ENCODE peak calls at places on chromosomes 16 and 17, in four cellular contexts. One of them, this sample, is unnamed.

GRCh38 chr17:46964315-46965265 is 14.5 kb downstream of the RPRML start:
- DNase-seq in cardiac muscle cell: peak; percentile 54
- DNase-seq in heart right ventricle: no peak
- DNase-seq in body of pancreas: no peak
- DNase-seq in this sample: no peak

GRCh38 chr16:67666538-67667433 is at the start of the genes C16orf86 and ENKD1:
- DNase-seq in cardiac muscle cell: peak; percentile 82
- DNase-seq in heart right ventricle: peak; percentile 88
- DNase-seq in body of pancreas: peak; percentile 91
- DNase-seq in this sample: peak; percentile 91

GRCh38 chr16:58733248-58733670 is 857 bp downstream of the GOT2 start:
- DNase-seq in cardiac muscle cell: peak; percentile 22
- DNase-seq in heart right ventricle: no peak
- DNase-seq in body of pancreas: peak; percentile 26
- DNase-seq in this sample: no peak

GRCh38 chr16:70573451-70574121 is 50.0 kb downstream of the SF3B3 start:
- DNase-seq in cardiac muscle cell: peak; percentile 97
- DNase-seq in heart right ventricle: peak; percentile 49
- DNase-seq in body of pancreas: peak; percentile 41
- DNase-seq in this sample: no peak

GRCh38 chr17:78890111-78890897 is 12.7 kb downstream of the CEP295NL start:
- DNase-seq in cardiac muscle cell: no peak
- DNase-seq in heart right ventricle: peak; percentile 56
- DNase-seq in body of pancreas: peak; percentile 79
- DNase-seq in this sample: peak; percentile 74

GRCh38 chr16:47774661-47775060 is 313.5 kb downstream of the PHKB start:
- DNase-seq in cardiac muscle cell: peak; percentile 22
- DNase-seq in heart right ventricle: no peak
- DNase-seq in body of pancreas: no peak
- DNase-seq in this sample: no peak

GRCh38 chr17:50976951-50977472 is 110.9 kb upstream of the TOB1 start:
- DNase-seq in cardiac muscle cell: no peak
- DNase-seq in heart right ventricle: no peak
- DNase-seq in body of pancreas: no peak
- DNase-seq in this sample: no peak

GRCh38 chr17:46770818-46771600 is 47.5 kb downstream of the WNT3 start:
- DNase-seq in cardiac muscle cell: peak; percentile 52
- DNase-seq in heart right ventricle: peak; percentile 50
- DNase-seq in body of pancreas: no peak
- DNase-seq in this sample: no peak

GRCh38 chr16:78523212-78523995 is 423.9 kb downstream of the WWOX start:
- DNase-seq in cardiac muscle cell: no peak
- DNase-seq in heart right ventricle: no peak
- DNase-seq in body of pancreas: no peak
- DNase-seq in this sample: no peak

GRCh38 chr17:77881545-77881944 is 77.0 kb upstream of the TNRC6C start:
- DNase-seq in cardiac muscle cell: peak; percentile 90
- DNase-seq in heart right ventricle: peak; percentile 89
- DNase-seq in body of pancreas: peak; percentile 79
- DNase-seq in this sample: peak; percentile 87

GRCh38 chr17:8894673-8895578 is 27.5 kb upstream of the PIK3R6 start:
- DNase-seq in cardiac muscle cell: peak; percentile 82
- DNase-seq in heart right ventricle: no peak
- DNase-seq in body of pancreas: peak; percentile 75
- DNase-seq in this sample: peak; percentile 71

GRCh38 chr16:2486645-2487516 is 12.0 kb downstream of the TBC1D24 start:
- DNase-seq in cardiac muscle cell: no peak
- DNase-seq in heart right ventricle: peak; percentile 59
- DNase-seq in body of pancreas: peak; percentile 79
- DNase-seq in this sample: peak; percentile 54

GRCh38 chr17:50426814-50427787 is 1.1 kb downstream of the ACSF2 start:
- DNase-seq in cardiac muscle cell: peak; percentile 33
- DNase-seq in heart right ventricle: no peak
- DNase-seq in body of pancreas: peak; percentile 20
- DNase-seq in this sample: no peak

GRCh38 chr16:65180986-65181710 is 59.3 kb upstream of the CDH11 start:
- DNase-seq in cardiac muscle cell: peak; percentile 14
- DNase-seq in heart right ventricle: no peak
- DNase-seq in body of pancreas: no peak
- DNase-seq in this sample: no peak
- TF ChIP-seq CTCF in cardiac muscle cell: no peak
- TF ChIP-seq CTCF in heart right ventricle: no peak
- TF ChIP-seq CTCF in body of pancreas: no peak
- TF ChIP-seq CTCF in this sample: peak; percentile 10

GRCh38 chr17:43020789-43021738 is 1.1 kb downstream of the VAT1 start:
- DNase-seq in cardiac muscle cell: peak; percentile 71
- DNase-seq in heart right ventricle: peak; percentile 66
- DNase-seq in body of pancreas: peak; percentile 64
- DNase-seq in this sample: peak; percentile 86

GRCh38 chr17:43018008-43018853 is 4.0 kb downstream of the VAT1 start:
- DNase-seq in cardiac muscle cell: no peak
- DNase-seq in heart right ventricle: no peak
- DNase-seq in body of pancreas: peak; percentile 58
- DNase-seq in this sample: no peak

GRCh38 chr17:43018932-43019331 is 3.3 kb downstream of the VAT1 start:
- DNase-seq in cardiac muscle cell: peak; percentile 52
- DNase-seq in heart right ventricle: no peak
- DNase-seq in body of pancreas: no peak
- DNase-seq in this sample: no peak

GRCh38 chr17:43020030-43020621 is 2.1 kb downstream of the VAT1 start:
- DNase-seq in cardiac muscle cell: peak; percentile 58
- DNase-seq in heart right ventricle: no peak
- DNase-seq in body of pancreas: no peak
- DNase-seq in this sample: no peak

GRCh38 chr17:43019418-43019817 is 2.8 kb downstream of the VAT1 start:
- DNase-seq in cardiac muscle cell: no peak
- DNase-seq in heart right ventricle: no peak
- DNase-seq in body of pancreas: no peak
- DNase-seq in this sample: no peak
- H3K4me1 ChIP-seq in cardiac muscle cell: peaks cover 37% of the 10 kb centered on the region
- H3K4me1 ChIP-seq in heart right ventricle: peaks cover 68% of the 10 kb centered on the region
- H3K4me1 ChIP-seq in body of pancreas: peaks cover 27% of the 10 kb centered on the region
- H3K4me1 ChIP-seq in this sample: peaks cover 32% of the 10 kb centered on the region

DNA sequence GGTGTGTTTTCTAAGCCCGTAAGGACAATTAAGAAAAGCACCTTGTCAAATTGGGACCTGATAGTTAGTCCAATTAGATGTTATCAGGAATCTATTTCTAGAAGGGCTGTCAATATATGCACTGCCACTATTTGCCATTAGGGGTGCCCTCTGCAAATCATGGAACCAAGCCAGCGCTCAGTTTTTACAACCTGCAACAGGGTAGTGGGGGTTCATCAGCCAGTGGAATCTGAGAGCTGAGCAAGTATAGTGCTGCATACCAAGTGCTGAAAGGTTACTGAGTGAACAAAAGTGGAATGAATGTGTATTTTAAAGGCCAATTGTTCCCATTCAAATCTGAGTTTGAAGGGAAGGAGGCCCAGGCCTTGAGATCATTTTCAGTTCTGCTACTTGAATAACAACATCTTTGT is 10.4 kb downstream of the PRR11 start:
- DNase-seq in cardiac muscle cell: peak; percentile 49
- DNase-seq in heart right ventricle: no peak
- DNase-seq in body of pancreas: peak; percentile 5
- DNase-seq in this sample: no peak
- TF ChIP-seq CTCF in cardiac muscle cell: peak; percentile 62
- TF ChIP-seq CTCF in heart right ventricle: peak; percentile 40
- TF ChIP-seq CTCF in body of pancreas: no peak
- TF ChIP-seq CTCF in this sample: peak; percentile 10

GRCh38 chr17:59842901-59843652 is 49.7 kb downstream of the TUBD1 start:
- DNase-seq in cardiac muscle cell: peak; percentile 97
- DNase-seq in heart right ventricle: no peak
- DNase-seq in body of pancreas: peak; percentile 59
- DNase-seq in this sample: no peak
- H3K4me1 ChIP-seq in cardiac muscle cell: peaks cover 26% of the 10 kb centered on the region
- H3K4me1 ChIP-seq in heart right ventricle: peaks cover 42% of the 10 kb centered on the region
- H3K4me1 ChIP-seq in body of pancreas: peaks cover 73% of the 10 kb centered on the region
- H3K4me1 ChIP-seq in this sample: peaks cover 27% of the 10 kb centered on the region

DNA sequence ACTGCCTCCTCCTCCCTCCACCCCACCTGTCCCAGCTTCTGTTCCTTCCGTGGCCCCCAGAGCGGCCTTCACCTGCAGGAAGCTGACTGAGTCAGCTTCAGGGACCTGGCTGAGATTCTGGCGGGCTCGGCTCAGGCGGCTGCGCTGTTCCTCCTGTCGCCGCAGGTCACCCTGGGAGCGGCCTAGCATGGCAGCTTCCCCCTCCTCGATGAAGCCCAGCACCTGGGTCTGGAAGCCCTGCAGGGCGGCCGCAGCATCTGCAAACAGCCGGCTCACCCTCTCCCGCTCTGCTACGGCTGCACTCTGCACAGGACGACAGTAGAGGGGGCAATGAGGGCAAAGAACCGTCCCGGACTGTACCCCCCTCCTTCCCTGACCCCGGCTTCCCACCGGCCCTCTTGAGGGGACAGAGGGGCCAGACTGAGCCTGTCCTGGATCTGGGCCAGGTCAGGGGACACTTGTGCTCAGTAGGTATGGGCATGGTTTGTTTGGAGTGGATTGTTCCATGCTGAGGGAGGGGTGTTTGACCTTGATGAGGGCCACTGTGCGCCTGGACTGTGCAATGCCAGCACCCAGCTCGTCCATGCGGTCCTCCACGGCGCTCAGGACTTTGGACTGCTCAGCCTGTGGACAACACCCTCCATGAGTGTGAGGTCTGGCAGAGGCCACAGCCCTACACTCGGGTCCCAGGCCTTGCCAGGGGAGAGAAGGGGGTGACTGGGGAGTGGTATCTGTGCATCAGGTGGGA is 2.0 kb downstream of the TRIM47 start:
- DNase-seq in cardiac muscle cell: no peak
- DNase-seq in heart right ventricle: no peak
- DNase-seq in body of pancreas: peak; percentile 88
- DNase-seq in this sample: peak; percentile 77
- TF ChIP-seq CTCF in cardiac muscle cell: peak; percentile 23
- TF ChIP-seq CTCF in heart right ventricle: no peak
- TF ChIP-seq CTCF in body of pancreas: no peak
- TF ChIP-seq CTCF in this sample: no peak

DNA sequence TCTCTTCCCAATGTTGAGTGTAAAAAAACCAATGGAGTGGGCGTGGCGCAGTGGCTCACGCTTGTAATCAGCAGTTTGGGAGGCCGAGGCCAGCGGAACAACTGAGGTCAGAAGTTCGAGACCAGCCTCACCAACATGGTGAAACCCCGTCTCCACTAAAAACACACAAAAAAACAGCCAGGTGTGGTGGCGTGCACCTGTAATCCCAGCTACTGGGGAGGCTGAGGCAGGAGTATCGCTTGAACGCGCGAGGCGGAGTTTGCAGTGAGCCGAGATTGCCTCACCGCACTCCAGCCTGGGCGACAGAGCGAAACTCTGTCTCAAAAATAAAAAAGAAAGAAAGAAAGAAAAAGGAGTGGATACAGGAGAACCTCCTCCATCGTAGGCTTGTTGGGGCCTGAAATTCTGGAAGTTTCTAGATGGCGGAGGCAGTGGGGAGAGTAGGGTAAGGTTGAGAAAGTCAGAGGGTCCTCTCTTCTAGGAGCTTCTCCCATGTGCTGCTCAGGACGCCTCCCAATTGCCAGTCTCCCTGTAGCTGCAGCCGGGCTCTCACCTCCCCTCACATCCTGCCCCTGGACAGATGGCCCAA is 709 bp upstream of the ZNF764 start:
- DNase-seq in cardiac muscle cell: no peak
- DNase-seq in heart right ventricle: no peak
- DNase-seq in body of pancreas: no peak
- DNase-seq in this sample: no peak
- H3K4me1 ChIP-seq in cardiac muscle cell: peaks cover 10% of the 10 kb centered on the region
- H3K4me1 ChIP-seq in heart right ventricle: peaks cover 46% of the 10 kb centered on the region
- H3K4me1 ChIP-seq in body of pancreas: peaks cover 29% of the 10 kb centered on the region
- H3K4me1 ChIP-seq in this sample: peaks cover 29% of the 10 kb centered on the region